ENCODE peak calls at places on chromosomes 13 and 19, in nine cellular contexts. R is GM23248, D is Karpas-422, K is PC-9, G is neural progenitor cell, F is mammary epithelial cell, Y is HCT116, U is fibroblast of lung, Z is neuronal stem cell. I is an unnamed sample.

GRCh38 chr19:19463348-19464117 is 51.8 kb downstream of the TSSK6 start:
- DNase-seq in R (peak; percentile 93), D (no peak), K (no peak), G (no peak), F (no peak), Y (no peak), U (peak; percentile 82), Z (no peak), I (no peak)

GRCh38 chr13:36130542-36131214 is 504 bp downstream of the DCLK1 start:
- DNase-seq in R (peak; percentile 38), D (no peak), K (no peak), G (peak; percentile 76), F (no peak), Y (no peak), U (no peak), Z (peak; percentile 37), I (no peak)

GRCh38 chr19:30070198-30070969 is 128.3 kb downstream of the URI1 start:
- DNase-seq in R (no peak), D (no peak), K (no peak), G (peak; percentile 95), F (no peak), Y (no peak), U (no peak), Z (peak; percentile 72), I (no peak)

GRCh38 chr13:44759222-44759721 is 183.1 kb upstream of the TSC22D1 start:
- DNase-seq in R (peak; percentile 16), D (no peak), K (no peak), G (peak; percentile 21), F (peak; percentile 48), Y (no peak), U (no peak), Z (no peak), I (no peak)

GRCh38 chr13:85303630-85304029 is 495.6 kb downstream of the SLITRK6 start:
- DNase-seq in R (no peak), D (no peak), K (no peak), G (no peak), F (no peak), Y (no peak), U (no peak), Z (no peak), I (no peak)

GRCh38 chr13:34037636-34038325 is 219.8 kb downstream of the RFC3 start:
- DNase-seq in R (peak; percentile 36), D (no peak), K (no peak), G (peak; percentile 32), F (no peak), Y (no peak), U (no peak), Z (no peak), I (peak; percentile 51)

GRCh38 chr19:51421229-51422052 is 4.0 kb upstream of the SIGLEC10 start:
- DNase-seq in R (no peak), D (peak; percentile 72), K (no peak), G (peak; percentile 15), F (no peak), Y (no peak), U (no peak), Z (no peak), I (no peak)

GRCh38 chr13:39419866-39420265 is 183.1 kb downstream of the LHFPL6 start:
- DNase-seq in R (no peak), D (no peak), K (no peak), G (peak; percentile 20), F (no peak), Y (no peak), U (no peak), Z (no peak), I (no peak)

GRCh38 chr13:77919351-77920294 is 992 bp upstream of the EDNRB start:
- DNase-seq in R (peak; percentile 55), D (no peak), K (no peak), G (peak; percentile 69), F (no peak), Y (no peak), U (peak; percentile 27), Z (peak; percentile 18), I (no peak)

GRCh38 chr13:95948646-95949045 is 104.6 kb downstream of the UGGT2 start:
- DNase-seq in R (peak; percentile 4), D (no peak), K (no peak), G (no peak), F (peak; percentile 39), Y (no peak), U (peak; percentile 38), Z (no peak), I (peak; percentile 29)

GRCh38 chr19:35805518-35806102 is 7.0 kb downstream of the PRODH2 start:
- DNase-seq in R (no peak), D (no peak), K (no peak), G (no peak), F (no peak), Y (no peak), U (no peak), Z (no peak), I (no peak)

GRCh38 chr13:38871275-38871674 is 119.4 kb downstream of the STOML3 start:
- DNase-seq in R (no peak), D (no peak), K (no peak), G (no peak), F (no peak), Y (no peak), U (no peak), Z (no peak), I (no peak)

GRCh38 chr19:10691883-10692282 is 9.4 kb upstream of the QTRT1 start:
- DNase-seq in R (no peak), D (no peak), K (no peak), G (no peak), F (no peak), Y (no peak), U (no peak), Z (no peak), I (no peak)

GRCh38 chr19:33387351-33388230 is 14.1 kb downstream of the CEBPG start:
- DNase-seq in R (no peak), D (no peak), K (no peak), G (no peak), F (no peak), Y (no peak), U (no peak), Z (no peak), I (no peak)

GRCh38 chr13:46906440-46906839 is 9.6 kb upstream of the HTR2A start:
- DNase-seq in R (peak; percentile 62), D (no peak), K (no peak), G (no peak), F (peak; percentile 10), Y (no peak), U (no peak), Z (no peak), I (peak; percentile 24)

GRCh38 chr19:11887618-11888531 is at the start of gene ZNF69:
- DNase-seq in R (peak; percentile 79), D (peak; percentile 86), K (peak; percentile 69), G (peak; percentile 97), F (peak; percentile 55), Y (no peak), U (peak; percentile 63), Z (peak; percentile 89), I (peak; percentile 70)

GRCh38 chr19:1410789-1411188 is 3.4 kb downstream of the DAZAP1 start:
- DNase-seq in R (no peak), D (no peak), K (no peak), G (no peak), F (no peak), Y (no peak), U (no peak), Z (no peak), I (no peak)

GRCh38 chr19:1412323-1412923 is 5.0 kb downstream of the DAZAP1 start:
- DNase-seq in R (no peak), D (no peak), K (no peak), G (no peak), F (no peak), Y (no peak), U (no peak), Z (no peak), I (no peak)

GRCh38 chr19:1410136-1410786 is 2.9 kb downstream of the DAZAP1 start:
- DNase-seq in R (peak; percentile 39), D (no peak), K (no peak), G (no peak), F (no peak), Y (no peak), U (peak; percentile 60), Z (no peak), I (peak; percentile 18)

GRCh38 chr19:1412995-1413889 is 5.9 kb downstream of the DAZAP1 start:
- DNase-seq in R (no peak), D (no peak), K (no peak), G (no peak), F (no peak), Y (no peak), U (no peak), Z (no peak), I (no peak)

GRCh38 chr19:1411255-1412191 is 4.1 kb downstream of the DAZAP1 start:
- DNase-seq in R (peak; percentile 88), D (no peak), K (no peak), G (no peak), F (no peak), Y (no peak), U (peak; percentile 66), Z (no peak), I (no peak)
- H3K4me2 ChIP-seq in R (peak overlapping the region; percentile 7), D (no peak overlapping the region), K (no peak overlapping the region), G (no peak overlapping the region), F (no peak overlapping the region), Y (no peak overlapping the region), U (peak overlapping the region; percentile 48), Z (no peak overlapping the region), I (peak overlapping the region; percentile 90)

GRCh38 chr13:27000686-27001085 is 170.9 kb downstream of the USP12 start:
- DNase-seq in R (no peak), D (no peak), K (no peak), G (no peak), F (no peak), Y (no peak), U (no peak), Z (no peak), I (no peak)
- H3K27ac ChIP-seq in R (no peak overlapping the region), D (no peak overlapping the region), K (no peak overlapping the region), G (no peak overlapping the region), F (no peak overlapping the region), Y (no peak overlapping the region), U (no peak overlapping the region), Z (no peak overlapping the region), I (no peak overlapping the region)

DNA sequence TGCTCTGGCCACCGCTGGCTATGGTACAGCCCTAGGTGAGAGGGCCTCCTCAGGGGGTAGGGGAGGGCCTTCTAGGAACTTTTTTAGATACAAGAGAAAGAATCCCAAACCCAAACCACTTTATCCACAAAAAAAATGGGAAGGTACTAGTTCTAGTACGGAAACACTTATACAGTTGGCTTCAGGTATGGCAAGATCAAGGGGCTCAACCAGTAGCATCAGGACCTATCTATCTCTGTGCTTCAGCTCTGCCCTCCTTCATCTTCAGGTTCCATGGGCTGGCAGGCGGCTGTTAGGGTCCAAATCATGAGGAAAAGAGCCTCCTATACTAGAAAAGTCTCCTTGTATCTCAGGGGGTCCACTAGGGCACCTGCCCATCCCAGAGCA is 1.8 kb downstream of the MRI1 start:
- DNase-seq in R (no peak), D (no peak), K (no peak), G (no peak), F (no peak), Y (no peak), U (no peak), Z (no peak), I (no peak)
- H3K4me3 ChIP-seq in R (no peak overlapping the region), D (no peak overlapping the region), K (no peak overlapping the region), G (no peak overlapping the region), F (no peak overlapping the region), Y (no peak overlapping the region), U (no peak overlapping the region), Z (no peak overlapping the region), I (peak overlapping the region; percentile 96)

DNA sequence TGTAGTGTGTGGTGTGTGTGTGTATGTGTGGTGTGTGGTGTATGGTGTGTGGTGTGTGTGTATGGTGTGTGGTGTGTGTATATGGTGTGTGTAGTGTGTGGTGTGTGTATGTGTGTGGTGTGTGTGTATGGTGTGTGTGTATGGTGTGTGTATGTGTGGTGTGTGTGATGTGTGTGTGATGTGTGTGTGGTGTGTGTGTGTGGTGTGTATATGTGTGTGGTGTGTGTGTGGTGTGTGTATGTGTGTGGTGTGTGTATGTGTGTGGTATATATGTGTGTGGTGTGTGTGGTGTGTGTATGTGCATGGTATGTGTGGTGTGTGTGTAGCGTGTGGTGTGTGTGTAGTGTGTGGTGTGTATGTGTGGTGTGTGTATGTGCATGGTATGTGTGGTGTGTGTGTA is 1.7 kb downstream of the ATP12A start:
- DNase-seq in R (no peak), D (no peak), K (no peak), G (no peak), F (no peak), Y (no peak), U (no peak), Z (no peak), I (no peak)
- H3K4me2 ChIP-seq in R (no peak overlapping the region), D (no peak overlapping the region), K (no peak overlapping the region), G (no peak overlapping the region), F (no peak overlapping the region), Y (no peak overlapping the region), U (no peak overlapping the region), Z (no peak overlapping the region), I (no peak overlapping the region)

I was measured in PC-3.